ENCODE peak calls at places on chromosomes 5 and 9, in six cellular contexts. S, C, I, Y, U and E are unnamed samples. For H3K9me3, the result is how much of the 10 kb centered on the place peaks cover.

GRCh38 chr9:85898288-85898802 is 42.6 kb upstream of the NAA35 start:
- DNase-seq in U (no peak), Y (no peak), I (no peak), S (no peak), C (no peak), E (no peak)

GRCh38 chr5:81234801-81235200 is 1.7 kb downstream of the CKMT2 start:
- DNase-seq in U (no peak), I (no peak), C (no peak), Y (no peak), S (no peak), E (no peak)

GRCh38 chr5:154421868-154422267 is 23.9 kb upstream of the SAP30L start:
- DNase-seq in U (peak), I (peak), Y (no peak), C (peak), S (no peak), E (no peak)

GRCh38 chr5:91556-92263 is at the start of gene PLEKHG4B:
- DNase-seq in S (no peak), Y (peak), C (no peak), U (no peak), I (no peak), E (peak)

GRCh38 chr5:35990941-35991592 is at the start of gene UGT3A1:
- DNase-seq in C (no peak), Y (peak), S (no peak), U (no peak), I (no peak), E (no peak)

GRCh38 chr5:138408023-138408422 is 30.8 kb upstream of the REEP2 start:
- DNase-seq in I (no peak), U (no peak), C (no peak), Y (no peak), S (peak), E (no peak)

GRCh38 chr9:34010979-34011378 is 37.7 kb downstream of the UBAP2 start:
- DNase-seq in U (peak), I (no peak), Y (no peak), C (peak), S (no peak), E (no peak)

GRCh38 chr9:88628114-88628513 is 93.1 kb downstream of the NXNL2 start:
- DNase-seq in S (no peak), C (no peak), Y (no peak), I (no peak), U (no peak), E (no peak)

GRCh38 chr5:174606646-174607045 is 117.7 kb upstream of the MSX2 start:
- DNase-seq in U (no peak), C (no peak), Y (no peak), I (no peak), S (no peak), E (no peak)

GRCh38 chr5:61575103-61575502 is 243.0 kb downstream of the ZSWIM6 start:
- DNase-seq in C (no peak), U (no peak), S (no peak), Y (no peak), I (peak), E (no peak)

GRCh38 chr5:78295035-78295961 is 800 bp upstream of the AP3B1 start:
- DNase-seq in I (peak), Y (peak), S (no peak), U (peak), C (peak), E (no peak)

GRCh38 chr5:110517396-110517795 is 209.1 kb downstream of the TMEM232 start:
- DNase-seq in C (no peak), I (no peak), Y (no peak), S (no peak), U (no peak), E (peak)

GRCh38 chr5:92911293-92911692 is 669.7 kb downstream of the NR2F1-AS1 start:
- DNase-seq in Y (no peak), S (no peak), I (no peak), C (no peak), U (no peak), E (no peak)

GRCh38 chr5:160260006-160260775 is 30.9 kb downstream of the FABP6 start:
- DNase-seq in Y (no peak), U (no peak), C (no peak), S (no peak), I (peak), E (no peak)

GRCh38 chr5:74636552-74636951 is 4.0 kb downstream of the ENC1 start:
- DNase-seq in U (no peak), Y (no peak), C (no peak), S (no peak), I (no peak), E (no peak)

GRCh38 chr5:137075163-137075970 is 423.8 kb downstream of the SPOCK1 start:
- DNase-seq in Y (peak), I (peak), U (peak), S (no peak), C (peak), E (peak)

GRCh38 chr5:82885657-82886389 is 191.4 kb downstream of the TMEM167A start:
- DNase-seq in S (peak), C (no peak), I (no peak), Y (no peak), U (no peak), E (no peak)

GRCh38 chr9:89418112-89418872 is 79.6 kb downstream of the SEMA4D start:
- DNase-seq in I (no peak), Y (no peak), S (no peak), U (no peak), C (no peak), E (no peak)

GRCh38 chr5:144318011-144318410 is 147.3 kb downstream of the KCTD16 start:
- DNase-seq in S (no peak), Y (no peak), C (no peak), I (no peak), U (no peak), E (peak)

GRCh38 chr9:134889386-134890214 is 9.0 kb downstream of the FCN2 start:
- DNase-seq in C (no peak), I (no peak), U (no peak), Y (no peak), S (no peak), E (no peak)

GRCh38 chr5:71740015-71740753 is 21.1 kb downstream of the CARTPT start:
- DNase-seq in U (no peak), C (no peak), I (no peak), Y (no peak), S (peak), E (no peak)

GRCh38 chr5:80967500-80968181 is 7.5 kb downstream of the RASGRF2 start:
- DNase-seq in C (no peak), S (no peak), U (peak), Y (no peak), I (no peak), E (no peak)

GRCh38 chr5:150322202-150322601 is 19.5 kb upstream of the ARSI start:
- DNase-seq in Y (no peak), I (no peak), C (no peak), S (no peak), U (no peak), E (no peak)

GRCh38 chr9:132547052-132547431 is 35.4 kb upstream of the BARHL1 start:
- DNase-seq in I (no peak), Y (no peak), C (no peak), S (no peak), U (no peak), E (no peak)

GRCh38 chr9:86340356-86341006 is 13.7 kb downstream of the TUT7 start:
- DNase-seq in I (no peak), C (no peak), Y (no peak), S (no peak), U (no peak), E (no peak)

GRCh38 chr5:143758750-143759149 is 53.2 kb upstream of the HMHB1 start:
- DNase-seq in I (no peak), Y (no peak), S (peak), U (no peak), C (no peak), E (no peak)

GRCh38 chr5:164048527-164048926 is 543.1 kb downstream of the MAT2B start:
- DNase-seq in S (no peak), Y (no peak), U (no peak), C (no peak), I (no peak), E (no peak)

GRCh38 chr5:5331838-5332237 is 90.6 kb upstream of the ICE1 start:
- DNase-seq in I (no peak), S (no peak), C (no peak), U (no peak), Y (no peak), E (no peak)

GRCh38 chr9:87656485-87656884 is 69.4 kb upstream of the CTSL start:
- DNase-seq in I (no peak), Y (no peak), U (no peak), S (no peak), C (no peak), E (no peak)

GRCh38 chr5:118366429-118366828 is 621.9 kb downstream of the DTWD2 start:
- DNase-seq in U (no peak), C (no peak), S (no peak), Y (no peak), I (no peak), E (no peak)

GRCh38 chr5:60207031-60207430 is 313.5 kb upstream of the PDE4D start:
- DNase-seq in Y (no peak), I (no peak), S (peak), C (no peak), U (no peak), E (no peak)

GRCh38 chr9:90340421-90340820 is 302.2 kb downstream of the DIRAS2 start:
- DNase-seq in C (no peak), Y (no peak), I (no peak), S (no peak), U (no peak), E (no peak)

GRCh38 chr5:142512041-142512679 is 173.7 kb downstream of the FGF1 start:
- DNase-seq in C (no peak), Y (no peak), S (no peak), I (no peak), U (no peak), E (no peak)

GRCh38 chr9:19533373-19533772 is 124.6 kb downstream of the ACER2 start:
- DNase-seq in I (peak), C (no peak), S (no peak), U (no peak), Y (no peak), E (no peak)

GRCh38 chr9:93084471-93084881 is 11.5 kb upstream of the CARD19 start:
- DNase-seq in U (no peak), Y (no peak), I (no peak), C (no peak), S (no peak), E (no peak)

GRCh38 chr5:96629774-96630173 is 32.4 kb upstream of the CAST start:
- DNase-seq in U (peak), S (no peak), Y (no peak), C (peak), I (no peak), E (no peak)

GRCh38 chr5:71533142-71533541 is 54.0 kb upstream of the MCCC2 start:
- DNase-seq in S (no peak), I (no peak), Y (no peak), C (no peak), U (no peak), E (no peak)

GRCh38 chr5:54310433-54311177 is at the start of gene ARL15:
- DNase-seq in C (peak), S (peak), U (peak), I (peak), Y (peak), E (peak)

GRCh38 chr5:54309751-54310432 is 481 bp downstream of the ARL15 start:
- DNase-seq in S (no peak), I (peak), U (no peak), C (no peak), Y (no peak), E (no peak)

GRCh38 chr5:54309237-54309636 is 1.1 kb downstream of the ARL15 start:
- DNase-seq in S (no peak), I (no peak), C (no peak), Y (no peak), U (no peak), E (no peak)

GRCh38 chr5:54312499-54312898 is 2.1 kb upstream of the ARL15 start:
- DNase-seq in Y (no peak), S (no peak), C (no peak), U (no peak), I (peak), E (no peak)

DNA sequence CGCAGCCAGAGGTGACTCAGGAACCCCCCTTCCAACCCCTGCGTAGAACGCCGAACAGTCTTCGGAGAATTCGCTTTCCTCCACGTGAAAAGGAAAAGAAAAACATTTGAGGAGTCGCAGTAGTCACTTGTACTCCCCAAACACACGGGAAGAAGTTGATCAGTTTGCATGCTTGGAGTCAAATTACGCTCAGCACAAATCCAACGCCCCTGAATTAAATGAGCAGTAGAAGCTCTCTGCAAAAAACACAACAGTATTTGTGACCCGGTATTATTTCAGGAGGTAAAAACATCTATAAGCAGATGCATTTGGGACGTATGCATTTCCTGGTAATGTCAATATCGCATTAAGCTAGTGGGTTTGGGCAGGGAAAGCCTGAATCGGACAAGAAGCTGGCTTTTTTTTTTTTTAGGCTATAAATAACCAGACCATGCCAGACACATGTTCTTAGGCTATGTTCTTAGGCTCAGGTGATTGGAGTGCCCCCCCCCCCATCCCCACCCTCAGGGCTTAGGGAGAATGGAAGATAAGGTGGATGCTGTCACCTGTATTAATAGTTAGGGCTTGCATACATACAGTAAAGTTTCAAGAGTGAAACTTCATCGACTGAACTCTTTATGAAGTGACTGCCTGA is 922 bp upstream of the ARL15 start:
- DNase-seq in C (no peak), U (no peak), S (no peak), I (no peak), Y (no peak), E (no peak)
- TF ChIP-seq ZNF274 in C (no peak), U (no peak), S (no peak), I (no peak), Y (no peak), E (no peak)

GRCh38 chr5:140627972-140628371 is 5.0 kb downstream of the CD14 start:
- DNase-seq in S (no peak), Y (no peak), U (no peak), C (no peak), I (no peak), E (no peak)
- H3K9me3 ChIP-seq in S (under half), Y (under half), U (under half), C (under half), I (under half), E (under half)

GRCh38 chr5:112795342-112795741 is 57.7 kb downstream of the APC start:
- DNase-seq in Y (no peak), C (no peak), S (no peak), I (peak), U (no peak), E (no peak)

GRCh38 chr5:112795944-112796678 is 58.4 kb downstream of the APC start:
- DNase-seq in Y (no peak), U (peak), C (no peak), S (no peak), I (peak), E (no peak)

GRCh38 chr5:112799661-112800060 is 61.4 kb upstream of the SRP19 start:
- DNase-seq in Y (no peak), S (no peak), I (no peak), C (no peak), U (no peak), E (no peak)

DNA sequence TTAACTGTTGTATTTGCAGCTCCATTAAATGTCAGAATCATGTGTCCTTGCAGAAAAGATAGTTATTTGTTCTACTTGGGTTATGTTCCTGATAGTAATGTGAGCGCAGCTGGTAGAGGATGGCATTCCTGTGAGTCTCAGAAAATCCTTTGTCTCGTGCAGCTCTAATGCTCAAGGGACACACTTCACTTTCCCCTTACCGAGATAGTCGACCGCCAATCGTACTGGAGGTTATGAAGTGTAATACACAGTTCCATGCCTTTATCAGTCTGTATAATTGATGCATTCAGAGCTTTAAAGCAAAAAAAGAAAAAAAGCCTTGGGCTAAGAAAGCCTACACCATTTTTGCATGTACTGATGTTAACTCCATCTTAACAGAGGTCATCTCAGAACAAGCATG is 60.2 kb upstream of the SRP19 start:
- DNase-seq in U (no peak), S (no peak), C (no peak), I (no peak), Y (no peak), E (no peak)
- TF ChIP-seq YY1 in U (no peak), S (no peak), C (no peak), I (no peak), Y (no peak), E (no peak)

GRCh38 chr5:107805819-107806218 is 135.1 kb upstream of the EFNA5 start:
- DNase-seq in S (no peak), I (no peak), U (no peak), C (no peak), Y (no peak), E (no peak)

GRCh38 chr5:107805166-107805565 is 134.4 kb upstream of the EFNA5 start:
- DNase-seq in I (no peak), C (no peak), U (no peak), Y (no peak), S (no peak), E (no peak)

GRCh38 chr5:107806271-107806670 is 135.5 kb upstream of the EFNA5 start:
- DNase-seq in I (no peak), C (no peak), Y (no peak), U (no peak), S (no peak), E (no peak)

GRCh38 chr5:107808671-107809137 is 138.0 kb upstream of the EFNA5 start:
- DNase-seq in C (no peak), S (no peak), U (peak), Y (peak), I (no peak), E (peak)

DNA sequence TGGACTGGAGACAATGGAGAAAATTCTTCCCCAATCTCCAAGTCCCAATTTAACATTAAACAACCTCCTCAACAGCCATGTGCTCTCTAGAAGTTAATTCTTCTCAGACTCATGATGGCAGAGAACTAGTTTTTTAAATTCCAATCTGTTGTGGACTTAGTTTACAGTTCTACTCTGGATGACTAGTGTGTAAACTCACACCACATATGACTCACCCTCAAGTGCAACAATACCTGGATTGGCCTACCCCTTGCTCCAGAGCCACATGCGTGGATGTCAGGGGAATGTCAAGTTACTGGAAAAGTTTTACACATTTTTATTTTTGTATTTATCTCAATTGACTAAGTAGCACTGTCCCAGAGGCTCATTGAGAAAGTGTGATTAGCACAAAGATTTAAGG is 136.0 kb upstream of the EFNA5 start:
- DNase-seq in Y (no peak), S (no peak), U (no peak), I (no peak), C (peak), E (no peak)
- TF ChIP-seq ZNF274 in Y (no peak), S (no peak), U (no peak), I (no peak), C (no peak), E (no peak)

GRCh38 chr9:137350696-137351584 is 48.9 kb upstream of the NRARP start:
- DNase-seq in Y (no peak), C (no peak), I (no peak), U (no peak), S (no peak), E (no peak)
- H3K9me3 ChIP-seq in Y (under half), C (under half), I (under half), U (under half), S (under half), E (under half)

GRCh38 chr9:101511009-101511408 is 22.6 kb upstream of the RNF20 start:
- DNase-seq in U (no peak), Y (no peak), S (no peak), I (no peak), C (no peak), E (no peak)

GRCh38 chr9:101509572-101509971 is 24.1 kb upstream of the RNF20 start:
- DNase-seq in I (no peak), S (no peak), Y (no peak), U (no peak), C (no peak), E (no peak)

GRCh38 chr9:101512116-101512515 is 21.5 kb upstream of the RNF20 start:
- DNase-seq in U (no peak), S (no peak), Y (no peak), C (no peak), I (no peak), E (no peak)

GRCh38 chr9:101508203-101508602 is 25.4 kb upstream of the RNF20 start:
- DNase-seq in S (no peak), Y (no peak), U (no peak), I (no peak), C (no peak), E (no peak)

DNA sequence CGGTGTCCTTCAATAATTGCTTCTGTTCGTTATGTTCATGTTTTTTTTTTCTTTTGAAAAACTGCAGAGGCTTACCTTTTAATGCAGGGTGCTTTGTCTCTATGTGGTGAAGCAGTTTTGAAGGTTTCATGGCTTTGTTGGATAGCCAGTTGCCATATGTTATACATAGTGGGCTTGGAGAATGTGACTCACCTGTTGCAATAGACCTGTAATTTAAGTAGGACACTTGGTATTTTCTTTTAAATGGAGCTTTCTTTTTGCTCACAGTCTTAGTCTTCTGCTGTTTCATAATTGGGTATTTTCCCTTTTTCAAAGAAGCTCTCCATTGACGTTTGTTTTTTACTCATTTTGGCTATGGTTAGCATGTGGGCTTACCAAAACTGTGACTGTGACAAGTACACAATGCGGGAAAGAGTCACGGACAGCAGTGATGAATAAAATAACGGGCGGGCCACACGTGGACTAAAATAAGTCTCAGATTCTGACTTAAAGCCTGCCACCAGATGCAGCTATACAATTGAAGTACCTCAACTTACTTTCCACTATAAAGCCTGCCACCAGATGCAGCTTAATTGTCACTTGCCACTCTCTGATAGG is 23.2 kb upstream of the RNF20 start:
- DNase-seq in U (no peak), I (no peak), S (no peak), C (no peak), Y (no peak), E (no peak)
- TF ChIP-seq YY1 in U (no peak), I (no peak), S (no peak), C (no peak), Y (no peak), E (no peak)